ENCODE peak calls at places on chromosomes 13 and 19, in four cellular contexts. C is endodermal cell, R is GM23338, T is uterus. B is an unnamed sample.

GRCh38 chr19:32876236-32876918 is 6.8 kb upstream of the SLC7A9 start:
- DNase-seq in C (no peak), R (no peak), T (no peak), B (no peak)

GRCh38 chr13:64127856-64128255 is 2712.2 kb upstream of the PCDH20 start:
- DNase-seq in C (no peak), R (no peak), T (no peak), B (no peak)

GRCh38 chr13:97275775-97276501 is 53.8 kb downstream of the MBNL2 start:
- DNase-seq in C (no peak), R (no peak), T (no peak), B (no peak)

GRCh38 chr13:61685683-61686013 is 270.0 kb upstream of the PCDH20 start:
- DNase-seq in C (peak), R (peak), T (no peak), B (no peak)

GRCh38 chr19:13130886-13131490 is 12.9 kb downstream of the NACC1 start:
- DNase-seq in C (no peak), R (no peak), T (no peak), B (no peak)

GRCh38 chr13:64083396-64083795 is 2667.7 kb upstream of the PCDH20 start:
- DNase-seq in C (no peak), R (no peak), T (no peak), B (no peak)

GRCh38 chr13:100630564-100630963 is 42.0 kb upstream of the GGACT start:
- DNase-seq in C (no peak), R (peak), T (no peak), B (no peak)

GRCh38 chr13:25423831-25424230 is 52.1 kb downstream of the ATP8A2 start:
- DNase-seq in C (no peak), R (no peak), T (no peak), B (no peak)

GRCh38 chr19:32647361-32647760 is 27.6 kb downstream of the ANKRD27 start:
- DNase-seq in C (no peak), R (no peak), T (no peak), B (no peak)

GRCh38 chr13:95553271-95553588 is 710 bp downstream of the CLDN10 start:
- DNase-seq in C (no peak), R (peak), T (no peak), B (no peak)

GRCh38 chr13:63629591-63629990 is 2213.9 kb upstream of the PCDH20 start:
- DNase-seq in C (no peak), R (no peak), T (no peak), B (no peak)

GRCh38 chr19:5466072-5466471 is 10.9 kb downstream of the ZNRF4 start:
- DNase-seq in C (no peak), R (no peak), T (no peak), B (no peak)

GRCh38 chr19:1315470-1316166 is 29.9 kb downstream of the EFNA2 start:
- DNase-seq in C (peak), R (peak), T (no peak), B (no peak)

GRCh38 chr19:1791879-1792278 is 20.2 kb downstream of the ATP8B3 start:
- DNase-seq in C (no peak), R (no peak), T (no peak), B (no peak)

GRCh38 chr13:75769141-75769905 is 133.2 kb downstream of the LMO7 start:
- DNase-seq in C (no peak), R (no peak), T (no peak), B (no peak)

GRCh38 chr19:7970716-7971448 is 27.4 kb upstream of the TIMM44 start:
- DNase-seq in C (peak), R (peak), T (no peak), B (no peak)

GRCh38 chr19:3350014-3350663 is 16.2 kb upstream of the NFIC start:
- DNase-seq in C (no peak), R (no peak), T (no peak), B (no peak)

DNA sequence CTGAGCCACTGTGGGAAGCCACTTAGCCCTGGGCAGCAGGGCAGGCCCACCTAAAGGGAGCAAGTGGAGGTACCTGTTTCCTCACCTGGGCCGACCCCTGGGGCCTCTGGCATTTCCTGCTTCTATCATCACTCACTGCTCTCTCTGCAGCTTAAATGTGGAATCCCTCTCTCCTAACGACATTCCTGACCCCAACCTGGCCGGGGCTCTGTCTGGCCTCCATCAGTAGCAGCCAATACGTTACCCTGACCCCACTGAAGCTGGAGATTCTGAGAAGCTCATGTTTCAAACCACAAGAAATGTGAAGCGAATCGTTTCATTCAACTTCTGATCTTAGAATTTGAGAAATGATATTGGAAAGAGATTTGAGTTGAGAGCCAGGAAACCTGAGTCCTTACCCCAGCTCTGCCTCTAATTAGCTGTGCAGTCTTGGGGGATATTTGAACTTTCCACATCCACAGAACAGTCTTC is 39.9 kb downstream of the DOCK9 start:
- DNase-seq in C (peak), R (peak), T (no peak), B (no peak)
- H3K27ac ChIP-seq in C (peak), R (peak), T (no peak), B (no peak)

DNA sequence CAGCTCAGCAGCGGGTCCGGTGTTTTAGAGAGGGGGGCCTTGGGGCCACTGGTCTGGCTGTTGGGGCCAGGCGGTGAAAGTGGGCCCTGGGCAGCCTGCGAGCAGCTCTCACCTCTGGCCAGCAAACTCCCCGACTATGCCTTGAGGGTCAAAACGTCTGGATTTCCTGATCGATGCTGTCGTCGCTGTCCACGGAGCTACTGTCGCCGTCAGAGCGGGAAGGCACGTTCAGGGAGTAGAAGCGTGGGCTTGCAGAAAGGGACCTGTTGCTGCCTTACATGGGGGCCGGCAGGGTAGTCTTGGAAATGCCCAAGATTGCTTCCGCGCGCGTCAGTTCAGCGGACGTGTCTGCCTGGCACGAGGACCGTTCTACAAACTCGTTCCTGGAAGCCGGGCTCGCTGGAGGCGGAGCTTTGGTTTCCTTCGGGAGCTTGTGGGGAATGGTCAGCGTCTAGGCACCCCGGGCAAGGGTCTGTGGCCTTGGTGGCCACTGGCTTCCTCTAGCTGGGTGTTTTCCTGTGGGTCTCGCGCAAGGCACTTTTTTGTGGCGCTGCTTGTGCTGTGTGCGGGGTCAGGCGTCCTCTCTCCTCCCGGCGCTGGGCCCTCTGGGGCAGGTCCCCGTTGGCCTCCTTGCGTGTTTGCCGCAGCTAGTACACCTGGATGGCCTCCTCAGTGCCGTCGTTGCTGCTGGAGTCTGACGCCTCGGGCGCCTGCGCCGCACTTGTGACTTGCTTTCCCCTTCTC is 15.3 kb downstream of the RB1 start:
- DNase-seq in C (no peak), R (no peak), T (no peak), B (no peak)
- H3K4me3 ChIP-seq in C (no peak), R (no peak), T (no peak), B (peak)

DNA sequence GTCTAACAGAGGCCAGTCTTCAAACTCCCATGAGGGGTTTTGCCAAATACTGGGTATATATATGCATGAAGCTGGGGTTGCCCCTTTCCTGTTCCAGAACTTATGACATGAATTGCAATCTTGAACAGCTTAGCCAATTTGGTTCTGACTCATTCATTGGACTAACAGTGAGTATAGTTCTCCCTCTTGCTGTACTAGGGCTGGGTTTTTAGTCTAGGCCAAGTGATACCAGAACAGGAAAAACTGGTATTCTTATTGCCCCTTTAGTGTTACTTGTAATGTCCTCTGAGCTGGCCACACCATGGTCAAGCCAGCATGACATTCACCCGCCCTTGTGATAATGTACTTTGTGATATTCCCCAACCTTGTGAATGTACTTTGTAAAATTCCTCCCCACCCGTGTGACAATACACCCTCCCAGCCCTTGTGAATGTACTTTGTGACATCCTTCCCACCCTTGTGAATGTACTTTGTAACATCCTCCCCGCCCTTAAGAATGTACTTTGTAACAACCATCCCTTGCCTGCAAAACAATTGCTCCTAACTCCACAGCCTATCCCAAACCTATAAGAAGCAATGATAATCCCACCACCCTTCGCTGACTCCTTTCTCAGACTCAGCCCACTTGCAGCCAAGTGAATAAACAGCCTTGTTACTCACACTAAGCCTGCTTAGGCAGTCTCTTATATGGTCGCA is 26.9 kb downstream of the ZNF846 start:
- DNase-seq in C (no peak), R (no peak), T (no peak), B (no peak)
- H3K27ac ChIP-seq in C (no peak), R (no peak), T (no peak), B (no peak)

GRCh38 chr13:30398601-30399072 is 23.7 kb upstream of the UBE2L5 start:
- DNase-seq in C (no peak), R (no peak), T (no peak), B (no peak)

GRCh38 chr13:30394798-30395191 is 27.5 kb upstream of the UBE2L5 start:
- DNase-seq in C (no peak), R (no peak), T (no peak), B (no peak)

GRCh38 chr13:30400376-30400775 is 21.9 kb upstream of the UBE2L5 start:
- DNase-seq in C (no peak), R (no peak), T (no peak), B (no peak)

GRCh38 chr13:30396434-30397075 is 25.7 kb upstream of the UBE2L5 start:
- DNase-seq in C (no peak), R (peak), T (no peak), B (no peak)

DNA sequence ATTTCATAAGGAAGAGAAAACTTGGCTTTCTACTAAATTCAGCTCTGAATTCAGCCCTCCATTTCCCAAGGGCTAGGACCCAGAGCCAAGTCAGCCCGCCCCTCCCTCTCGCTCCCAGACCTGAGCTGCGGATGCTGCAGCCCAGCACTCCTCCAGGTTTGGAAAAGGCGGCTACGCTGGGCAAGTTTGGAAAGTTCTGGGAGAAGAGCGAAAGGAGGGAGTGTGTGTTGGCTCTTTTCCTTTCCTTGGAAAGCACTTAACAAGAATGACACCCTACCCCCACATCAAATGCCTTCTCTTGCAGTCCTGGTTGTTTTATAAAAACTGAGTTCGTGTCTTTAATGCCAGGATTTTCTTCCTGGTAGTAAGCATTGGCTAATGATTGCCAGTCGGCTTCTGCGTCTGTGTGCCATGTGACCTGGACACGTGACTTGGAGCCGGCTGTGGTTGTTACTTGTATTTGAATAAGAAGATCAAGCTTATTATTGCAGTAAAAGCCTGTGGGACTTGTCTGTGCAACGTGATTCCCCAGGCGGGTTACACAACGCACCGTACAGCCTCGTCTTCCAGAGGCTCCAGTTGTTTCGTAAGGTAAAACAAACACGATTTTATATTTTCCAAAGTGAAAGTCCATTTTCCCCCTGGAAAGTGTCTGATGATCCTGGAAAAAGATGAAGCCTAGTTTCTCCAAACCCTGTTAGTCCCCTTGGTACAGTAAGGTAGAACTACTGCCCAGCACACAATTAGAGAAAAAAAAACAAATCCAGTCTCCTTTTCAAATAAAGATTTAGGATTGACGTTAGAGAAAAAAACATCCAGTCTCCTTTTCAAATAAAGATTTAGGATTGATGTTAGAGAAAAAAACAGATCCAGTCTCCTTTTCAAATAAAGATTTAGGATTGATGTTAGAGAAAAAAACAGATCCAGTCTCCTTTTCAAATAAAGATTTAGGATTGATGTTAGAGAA is 26.8 kb upstream of the UBE2L5 start:
- DNase-seq in C (peak), R (peak), T (peak), B (peak)
- H3K4me3 ChIP-seq in C (peak), R (peak), T (peak), B (peak)

DNA sequence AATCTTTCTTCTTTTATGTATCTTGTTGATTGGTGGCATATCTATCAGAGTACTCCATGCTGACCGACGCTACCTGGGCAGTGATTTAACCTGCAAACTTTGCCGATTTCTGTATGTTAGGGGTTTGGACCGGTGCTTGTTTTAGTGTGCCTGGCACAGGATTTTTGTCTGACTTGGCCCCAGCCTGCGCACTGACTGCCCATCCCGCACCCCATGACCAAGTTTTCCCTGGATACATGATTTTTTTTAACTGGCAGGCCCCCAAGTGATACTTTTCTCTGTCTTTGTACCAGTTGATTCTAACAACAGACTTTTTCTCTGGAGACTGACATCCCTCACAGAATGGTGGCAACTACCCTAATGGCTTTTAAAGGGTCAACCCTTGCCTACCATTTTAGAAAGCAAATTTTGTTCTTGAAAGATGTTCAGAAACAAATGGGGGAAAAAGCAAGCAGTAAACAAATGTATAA is 69.0 kb upstream of the C1QTNF9B start:
- DNase-seq in C (no peak), R (no peak), T (no peak), B (no peak)
- H3K27ac ChIP-seq in C (no peak), R (no peak), T (peak), B (no peak)

GRCh38 chr19:10292206-10292788 is 2.5 kb downstream of the ICAM5 start:
- DNase-seq in C (peak), R (peak), T (peak), B (no peak)
- H3K4me3 ChIP-seq in C (peak), R (peak), T (no peak), B (peak)

GRCh38 chr13:43981091-43981490 is 101.4 kb downstream of the LACC1 start:
- DNase-seq in C (peak), R (peak), T (no peak), B (no peak)

GRCh38 chr13:43981512-43982301 is 102.0 kb downstream of the LACC1 start:
- DNase-seq in C (no peak), R (no peak), T (no peak), B (no peak)

GRCh38 chr13:43978688-43979087 is 99.0 kb downstream of the LACC1 start:
- DNase-seq in C (no peak), R (no peak), T (no peak), B (no peak)

GRCh38 chr13:43979492-43979891 is 99.8 kb downstream of the LACC1 start:
- DNase-seq in C (no peak), R (no peak), T (no peak), B (no peak)

DNA sequence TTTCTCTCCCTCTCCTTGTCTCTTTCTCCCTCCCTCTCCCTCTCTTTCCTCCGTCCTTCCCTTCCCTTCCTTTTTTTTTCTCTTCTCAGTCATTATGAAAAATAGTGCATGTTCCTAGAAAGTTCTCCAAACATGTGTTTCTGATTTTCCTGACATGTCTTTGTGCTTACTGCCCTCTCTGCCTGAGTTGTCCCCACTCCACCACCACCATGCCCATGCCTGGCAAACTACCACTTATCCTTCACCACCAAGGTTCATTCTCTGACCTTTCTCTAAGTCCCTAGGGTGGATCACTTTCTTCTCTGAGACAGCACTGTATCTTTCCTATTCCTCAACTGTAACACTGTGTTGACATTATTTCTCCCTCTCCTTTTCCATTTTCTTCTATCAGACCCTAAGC is 98.2 kb downstream of the LACC1 start:
- DNase-seq in C (no peak), R (no peak), T (no peak), B (no peak)
- H3K27ac ChIP-seq in C (no peak), R (no peak), T (no peak), B (no peak)

DNA sequence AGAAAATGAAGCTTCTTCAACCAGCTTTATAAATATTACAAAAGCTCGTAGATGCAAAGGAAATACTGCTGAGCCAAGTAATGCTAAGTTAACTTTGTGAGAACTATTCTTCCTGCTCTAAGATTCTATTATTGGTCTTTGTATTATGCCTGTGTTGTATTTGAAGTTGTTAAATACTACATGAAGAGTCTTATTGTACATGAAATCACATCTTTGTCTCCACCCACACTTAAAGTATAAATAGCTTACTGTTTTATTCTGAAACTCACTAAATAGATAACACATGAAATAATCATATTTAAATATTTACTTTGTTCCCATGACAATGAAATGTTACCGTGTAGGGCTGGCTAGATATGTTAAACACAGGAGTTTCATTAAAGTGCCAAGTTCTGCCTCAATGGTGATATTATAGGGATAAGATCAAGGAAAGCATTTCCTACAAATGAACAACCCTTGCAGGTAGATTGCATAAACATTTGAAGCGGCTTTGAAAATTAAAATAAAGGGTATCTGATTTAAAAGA is 562.1 kb upstream of the ATXN8OS start:
- DNase-seq in C (no peak), R (no peak), T (no peak), B (no peak)
- H3K4me3 ChIP-seq in C (no peak), R (no peak), T (no peak), B (no peak)

GRCh38 chr19:46533085-46534081 is 37.7 kb upstream of the PNMA8B start:
- DNase-seq in C (no peak), R (peak), T (no peak), B (no peak)
- H3K27ac ChIP-seq in C (peak), R (no peak), T (no peak), B (no peak)

DNA sequence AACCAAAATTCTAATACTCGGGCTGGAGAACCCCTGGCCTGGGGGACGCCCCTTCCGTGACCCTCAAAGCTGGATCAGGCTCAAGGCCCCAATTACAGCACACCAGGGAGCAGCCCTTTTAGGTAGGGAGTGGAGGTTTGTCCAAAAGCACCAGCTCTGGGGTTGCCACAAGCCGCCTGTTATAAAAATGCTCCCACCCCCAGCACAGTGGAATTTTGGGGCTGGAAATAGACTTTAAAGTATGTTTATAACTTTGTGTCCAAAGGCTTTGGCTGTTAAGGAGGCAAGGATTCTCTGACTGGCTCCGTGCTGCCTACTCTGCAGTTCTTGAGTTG is 564 bp upstream of the GMIP start:
- DNase-seq in C (no peak), R (no peak), T (no peak), B (no peak)
- H3K4me3 ChIP-seq in C (peak), R (peak), T (peak), B (peak)

B was measured in right atrium auricular region.